ENCODE peak calls at places on chromosomes 4 and X, in six cellular contexts. G is fibroblast of lung; K is stimulated activated CD4-positive, alpha-beta T cell treated with anti-CD3 and anti-CD28 coated beads, Interleukin-2, amount 100 ng/mL, for 48 hours; E is T47D; Q is AG10803; S is heart right ventricle. T is an unnamed sample.

GRCh38 chr4:8694651-8695151 is 102.1 kb downstream of the CPZ start:
- DNase-seq in G (no peak), S (no peak), E (no peak), K (no peak), Q (no peak), T (no peak)

GRCh38 chrX:17737707-17738001 is 361 bp downstream of the SCML1 start:
- DNase-seq in K (no peak), Q (no peak), G (no peak), S (no peak), E (no peak), T (no peak)

GRCh38 chrX:71525316-71525715 is 7.6 kb upstream of the OGT start:
- DNase-seq in S (no peak), K (no peak), Q (no peak), G (no peak), E (no peak), T (peak; percentile 39)

GRCh38 chr4:35925806-35926205 is 318.5 kb downstream of the ARAP2 start:
- DNase-seq in Q (no peak), K (no peak), G (no peak), E (no peak), S (no peak), T (no peak)

GRCh38 chr4:145679991-145680455 is at the start of gene C4orf51:
- DNase-seq in E (no peak), K (no peak), G (peak; percentile 56), S (peak; percentile 7), Q (peak; percentile 69), T (peak; percentile 53)

GRCh38 chr4:142379277-142380051 is 466.6 kb downstream of the INPP4B start:
- DNase-seq in G (peak; percentile 82), S (no peak), E (peak; percentile 5), Q (peak; percentile 98), K (no peak), T (peak; percentile 90)

GRCh38 chr4:101205878-101206277 is 141.4 kb downstream of the PPP3CA start:
- DNase-seq in K (peak; percentile 6), E (no peak), S (no peak), G (peak; percentile 36), Q (peak; percentile 38), T (no peak)

GRCh38 chrX:118536687-118537461 is 41.3 kb downstream of the DOCK11 start:
- DNase-seq in G (peak; percentile 35), K (no peak), Q (peak; percentile 53), S (no peak), E (no peak), T (peak; percentile 51)

GRCh38 chr4:25662306-25662705 is 6.7 kb downstream of the SLC34A2 start:
- DNase-seq in E (no peak), K (no peak), S (no peak), G (no peak), Q (no peak), T (no peak)

GRCh38 chr4:169662226-169662625 is 41.8 kb downstream of the CLCN3 start:
- DNase-seq in G (no peak), Q (no peak), S (no peak), K (no peak), E (no peak), T (no peak)

T was measured in adipocyte.